ENCODE peak calls at places on chromosomes 12 and 14, in ten cellular contexts. N is uterus, V is heart left ventricle, F is AG04449, M is left ventricle myocardium inferior, J is DND-41, I is cardiac muscle cell, C is stomach, Q is tibial nerve, Y is body of pancreas. U is an unnamed sample.

GRCh38 chr12:120225200-120225558 is 24.3 kb upstream of the RPLP0 start:
- DNase-seq in N (no peak), V (no peak), F (no peak), M (no peak), J (no peak), I (no peak), C (no peak), Q (no peak), Y (no peak), U (no peak)

GRCh38 chr12:127811988-127812387 is 455.0 kb upstream of the TMEM132C start:
- DNase-seq in N (peak; percentile 21), V (no peak), F (peak; percentile 94), M (peak; percentile 57), J (no peak), I (peak; percentile 1), C (no peak), Q (no peak), Y (no peak), U (peak; percentile 91)

GRCh38 chr12:51792417-51792816 is 56.1 kb downstream of the FIGNL2 start:
- DNase-seq in N (no peak), V (no peak), F (no peak), M (no peak), J (no peak), I (no peak), C (no peak), Q (no peak), Y (no peak), U (no peak)

GRCh38 chr12:131907379-131908081 is 13.1 kb downstream of the ULK1 start:
- DNase-seq in N (no peak), V (no peak), F (no peak), M (no peak), J (no peak), I (no peak), C (no peak), Q (no peak), Y (no peak), U (no peak)

GRCh38 chr12:2083008-2083407 is 30.2 kb downstream of the CACNA1C start:
- DNase-seq in N (no peak), V (no peak), F (no peak), M (no peak), J (no peak), I (no peak), C (no peak), Q (no peak), Y (no peak), U (peak; percentile 37)

GRCh38 chr14:22657861-22658260 is 13.7 kb upstream of the OR6J1 start:
- DNase-seq in N (no peak), V (no peak), F (no peak), M (no peak), J (no peak), I (peak; percentile 75), C (no peak), Q (no peak), Y (no peak), U (peak; percentile 83)

GRCh38 chr14:54329082-54329695 is 67.6 kb upstream of the CDKN3 start:
- DNase-seq in N (peak; percentile 20), V (no peak), F (peak; percentile 16), M (peak; percentile 19), J (peak; percentile 36), I (peak; percentile 80), C (peak; percentile 33), Q (peak; percentile 48), Y (peak; percentile 31), U (peak; percentile 77)

GRCh38 chr14:24058260-24058950 is 6.6 kb downstream of the CARMIL3 start:
- DNase-seq in N (peak; percentile 75), V (no peak), F (peak; percentile 16), M (peak; percentile 45), J (peak; percentile 78), I (peak; percentile 76), C (peak; percentile 81), Q (peak; percentile 98), Y (peak; percentile 86), U (peak; percentile 86)

GRCh38 chr14:64702493-64703392 is 1.5 kb upstream of the PLEKHG3 start:
- DNase-seq in N (peak; percentile 44), V (no peak), F (no peak), M (no peak), J (no peak), I (no peak), C (peak; percentile 80), Q (no peak), Y (peak; percentile 82), U (no peak)

GRCh38 chr12:110912263-110912662 is 8.1 kb downstream of the MYL2 start:
- DNase-seq in N (no peak), V (no peak), F (no peak), M (no peak), J (no peak), I (no peak), C (no peak), Q (no peak), Y (no peak), U (no peak)

GRCh38 chr12:32494676-32495075 is 95.3 kb downstream of the FGD4 start:
- DNase-seq in N (no peak), V (no peak), F (no peak), M (no peak), J (peak; percentile 6), I (peak; percentile 9), C (no peak), Q (no peak), Y (no peak), U (no peak)

GRCh38 chr14:68312884-68313725 is 479.8 kb downstream of the ZFP36L1 start:
- DNase-seq in N (no peak), V (no peak), F (no peak), M (no peak), J (no peak), I (no peak), C (no peak), Q (no peak), Y (no peak), U (no peak)

GRCh38 chr12:119178544-119179334 is at the start of gene HSPB8:
- DNase-seq in N (peak; percentile 94), V (peak; percentile 93), F (peak; percentile 50), M (peak; percentile 94), J (no peak), I (peak; percentile 97), C (peak; percentile 81), Q (peak; percentile 61), Y (peak; percentile 83), U (peak; percentile 96)

DNA sequence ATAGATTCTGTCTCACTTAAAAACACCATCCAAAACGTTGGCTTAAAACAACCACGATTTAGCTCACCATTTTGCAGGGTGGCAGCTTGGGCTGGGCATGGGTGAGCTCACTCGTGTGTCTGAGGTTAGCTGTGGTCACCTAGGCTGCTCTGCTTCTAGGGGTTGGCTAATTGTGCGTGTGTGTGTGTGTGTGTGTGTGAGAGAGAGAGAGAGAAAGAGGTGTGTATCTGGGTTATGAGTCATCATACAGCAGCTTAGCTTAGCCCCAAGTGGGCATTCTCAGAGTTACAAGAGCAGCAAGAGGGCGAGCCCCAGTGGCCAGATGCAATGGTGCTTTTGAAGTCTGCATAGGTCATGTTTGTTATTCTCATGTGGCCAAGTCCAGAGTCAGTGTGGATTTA is 6.0 kb downstream of the FBXW8 start:
- DNase-seq in N (no peak), V (no peak), F (peak; percentile 14), M (no peak), J (peak; percentile 16), I (peak; percentile 71), C (peak; percentile 37), Q (no peak), Y (peak; percentile 22), U (peak; percentile 66)
- TF ChIP-seq CTCF in N (no peak), V (no peak), F (peak; percentile 22), M (peak; percentile 21), J (peak; percentile 12), I (peak; percentile 23), C (no peak), Q (no peak), Y (no peak), U (peak; percentile 45)

GRCh38 chr12:122729583-122730214 is 945 bp downstream of the HCAR1 start:
- DNase-seq in N (no peak), V (no peak), F (no peak), M (no peak), J (no peak), I (no peak), C (no peak), Q (no peak), Y (no peak), U (no peak)
- H3K4me3 ChIP-seq in N (no peak overlapping the region), V (no peak overlapping the region), F (no peak overlapping the region), M (peak overlapping the region; percentile 51), J (no peak overlapping the region), I (no peak overlapping the region), C (peak overlapping the region; percentile 41), Q (no peak overlapping the region), Y (no peak overlapping the region), U (no peak overlapping the region)

DNA sequence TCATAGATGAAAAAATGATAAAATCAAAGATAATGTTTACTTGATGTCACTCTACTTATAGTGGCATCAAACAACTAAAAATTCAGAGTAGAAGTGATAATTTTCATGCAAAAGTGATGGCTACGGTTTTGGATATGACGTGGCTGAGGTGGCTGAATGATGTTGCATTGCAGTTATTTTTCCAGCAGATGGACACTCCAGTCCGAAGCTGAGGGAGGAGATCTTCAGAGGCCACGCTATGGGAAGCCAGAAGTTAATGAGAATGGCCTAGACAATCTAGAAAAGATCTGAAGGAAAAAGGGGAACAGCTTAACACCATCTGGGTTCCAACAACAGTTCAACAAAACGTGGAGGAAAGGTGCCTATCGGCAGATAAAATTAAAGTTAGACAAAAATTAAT is 279.8 kb downstream of the SOX5 start:
- DNase-seq in N (no peak), V (no peak), F (no peak), M (no peak), J (no peak), I (no peak), C (no peak), Q (no peak), Y (no peak), U (no peak)
- TF ChIP-seq CTCF in N (no peak), V (no peak), F (no peak), M (no peak), J (no peak), I (no peak), C (no peak), Q (no peak), Y (no peak), U (no peak)

GRCh38 chr14:76726551-76726961 is 34.7 kb upstream of the VASH1 start:
- DNase-seq in N (no peak), V (no peak), F (no peak), M (peak; percentile 27), J (no peak), I (no peak), C (no peak), Q (no peak), Y (no peak), U (no peak)
- H3K4me3 ChIP-seq in N (no peak overlapping the region), V (peak overlapping the region; percentile 20), F (no peak overlapping the region), M (peak overlapping the region; percentile 46), J (no peak overlapping the region), I (no peak overlapping the region), C (no peak overlapping the region), Q (no peak overlapping the region), Y (no peak overlapping the region), U (no peak overlapping the region)

U was measured in fibroblast of the aortic adventitia.